ENCODE peak calls at places on chromosomes 7 and 10, in eight cellular contexts. B, J, U, Q, Z, F, A and W are unnamed samples.

GRCh38 chr10:43623351-43623750 is 17.1 kb downstream of the ZNF485 start:
- DNase-seq in B (no peak), J (peak), U (no peak), Q (no peak), Z (no peak), F (peak), A (no peak), W (no peak)

GRCh38 chr10:20415684-20416083 is 481.4 kb downstream of the NEBL start:
- DNase-seq in B (no peak), J (no peak), U (peak), Q (no peak), Z (no peak), F (no peak), A (no peak), W (no peak)

GRCh38 chr7:81399461-81399860 is 370.4 kb downstream of the HGF start:
- DNase-seq in B (no peak), J (peak), U (no peak), Q (no peak), Z (no peak), F (peak), A (no peak), W (no peak)

GRCh38 chr7:27375958-27376357 is 133.4 kb downstream of the EVX1 start:
- DNase-seq in B (no peak), J (no peak), U (no peak), Q (no peak), Z (no peak), F (no peak), A (no peak), W (no peak)

GRCh38 chr10:6491841-6492609 is 88.1 kb downstream of the PRKCQ start:
- DNase-seq in B (no peak), J (no peak), U (no peak), Q (no peak), Z (no peak), F (no peak), A (no peak), W (no peak)

GRCh38 chr10:75211007-75211735 is 575 bp downstream of the VDAC2 start:
- DNase-seq in B (no peak), J (peak), U (no peak), Q (no peak), Z (no peak), F (peak), A (peak), W (peak)

GRCh38 chr10:23604613-23605012 is 165.7 kb downstream of the OTUD1 start:
- DNase-seq in B (no peak), J (no peak), U (no peak), Q (no peak), Z (no peak), F (no peak), A (no peak), W (no peak)

GRCh38 chr7:38796636-38797501 is 112.1 kb downstream of the VPS41 start:
- DNase-seq in B (peak), J (peak), U (peak), Q (peak), Z (no peak), F (peak), A (peak), W (peak)

GRCh38 chr7:102286237-102287081 is at the start of gene SH2B2:
- DNase-seq in B (peak), J (peak), U (peak), Q (no peak), Z (peak), F (peak), A (peak), W (peak)

GRCh38 chr7:9201928-9202327 is 768.5 kb downstream of the NXPH1 start:
- DNase-seq in B (no peak), J (no peak), U (no peak), Q (no peak), Z (no peak), F (no peak), A (no peak), W (no peak)

GRCh38 chr7:41769162-41769561 is 66.3 kb upstream of the INHBA start:
- DNase-seq in B (no peak), J (no peak), U (no peak), Q (no peak), Z (no peak), F (no peak), A (no peak), W (no peak)

GRCh38 chr10:80148166-80148805 is 15.8 kb downstream of the PLAC9 start:
- DNase-seq in B (no peak), J (no peak), U (no peak), Q (no peak), Z (no peak), F (no peak), A (no peak), W (no peak)

GRCh38 chr10:86355571-86356038 is 11.0 kb downstream of the GRID1 start:
- DNase-seq in B (no peak), J (no peak), U (peak), Q (no peak), Z (peak), F (no peak), A (no peak), W (no peak)

GRCh38 chr10:62395892-62396291 is 21.7 kb downstream of the ZNF365 start:
- DNase-seq in B (no peak), J (no peak), U (no peak), Q (no peak), Z (no peak), F (no peak), A (no peak), W (no peak)

GRCh38 chr7:106110885-106111670 is 1.0 kb downstream of the SYPL1 start:
- DNase-seq in B (no peak), J (no peak), U (no peak), Q (no peak), Z (no peak), F (peak), A (peak), W (peak)

GRCh38 chr10:71778071-71778470 is 4.8 kb upstream of the VSIR start:
- DNase-seq in B (no peak), J (no peak), U (no peak), Q (no peak), Z (no peak), F (no peak), A (no peak), W (no peak)

GRCh38 chr10:34286136-34286739 is 528.9 kb downstream of the PARD3 start:
- DNase-seq in B (no peak), J (no peak), U (peak), Q (no peak), Z (no peak), F (peak), A (no peak), W (no peak)

GRCh38 chr7:16669581-16669980 is 23.6 kb downstream of the BZW2 start:
- DNase-seq in B (no peak), J (peak), U (no peak), Q (no peak), Z (no peak), F (peak), A (no peak), W (peak)

GRCh38 chr7:69967152-69967591 is 368.9 kb downstream of the AUTS2 start:
- DNase-seq in B (no peak), J (peak), U (peak), Q (no peak), Z (peak), F (no peak), A (no peak), W (no peak)

GRCh38 chr7:158245724-158246041 is 341.9 kb downstream of the PTPRN2 start:
- DNase-seq in B (no peak), J (no peak), U (no peak), Q (no peak), Z (peak), F (no peak), A (no peak), W (no peak)

GRCh38 chr10:33041783-33042437 is 83.9 kb upstream of the ITGB1 start:
- DNase-seq in B (no peak), J (no peak), U (no peak), Q (peak), Z (no peak), F (no peak), A (no peak), W (no peak)

GRCh38 chr7:149850007-149850594 is 11.9 kb downstream of the ZNF862 start:
- DNase-seq in B (no peak), J (no peak), U (no peak), Q (no peak), Z (no peak), F (no peak), A (no peak), W (no peak)

GRCh38 chr7:113768256-113768847 is 150.5 kb downstream of the PPP1R3A start:
- DNase-seq in B (no peak), J (no peak), U (no peak), Q (no peak), Z (no peak), F (peak), A (no peak), W (no peak)

GRCh38 chr10:35554461-35555056 is 50.6 kb upstream of the GJD4 start:
- DNase-seq in B (no peak), J (no peak), U (no peak), Q (no peak), Z (no peak), F (no peak), A (no peak), W (no peak)

GRCh38 chr7:135905355-135905754 is 71.8 kb downstream of the MTPN start:
- DNase-seq in B (no peak), J (no peak), U (no peak), Q (no peak), Z (no peak), F (no peak), A (no peak), W (no peak)

GRCh38 chr7:116788542-116789197 is 73.7 kb upstream of the CAPZA2 start:
- DNase-seq in B (no peak), J (peak), U (no peak), Q (no peak), Z (no peak), F (no peak), A (no peak), W (no peak)

GRCh38 chr10:30392564-30392990 is 41.4 kb upstream of the MAP3K8 start:
- DNase-seq in B (peak), J (peak), U (peak), Q (no peak), Z (peak), F (peak), A (peak), W (peak)

GRCh38 chr10:122263971-122264370 is 7.1 kb upstream of the BTBD16 start:
- DNase-seq in B (no peak), J (peak), U (no peak), Q (no peak), Z (no peak), F (peak), A (no peak), W (peak)

GRCh38 chr7:2114052-2114451 is 118.7 kb downstream of the MAD1L1 start:
- DNase-seq in B (no peak), J (peak), U (no peak), Q (no peak), Z (no peak), F (peak), A (no peak), W (no peak)

GRCh38 chr10:29253096-29254029 is 35.5 kb upstream of the LYZL1 start:
- DNase-seq in B (no peak), J (no peak), U (no peak), Q (no peak), Z (peak), F (peak), A (no peak), W (no peak)

GRCh38 chr7:18450021-18450420 is 45.5 kb upstream of the HDAC9 start:
- DNase-seq in B (no peak), J (no peak), U (no peak), Q (no peak), Z (no peak), F (no peak), A (no peak), W (no peak)

GRCh38 chr7:12162420-12163113 is 48.5 kb upstream of the TMEM106B start:
- DNase-seq in B (no peak), J (peak), U (no peak), Q (no peak), Z (no peak), F (peak), A (no peak), W (no peak)

GRCh38 chr7:99386584-99387238 is 12.2 kb downstream of the ARPC1B start:
- DNase-seq in B (no peak), J (peak), U (no peak), Q (no peak), Z (no peak), F (peak), A (peak), W (peak)

GRCh38 chr10:120069700-120070099 is 177.2 kb downstream of the SEC23IP start:
- DNase-seq in B (no peak), J (no peak), U (no peak), Q (no peak), Z (no peak), F (no peak), A (no peak), W (no peak)

GRCh38 chr10:35415505-35415904 is 79.2 kb downstream of the CCNY start:
- DNase-seq in B (no peak), J (no peak), U (no peak), Q (no peak), Z (no peak), F (no peak), A (no peak), W (no peak)

GRCh38 chr10:119671381-119671780 is 20.2 kb downstream of the BAG3 start:
- DNase-seq in B (no peak), J (no peak), U (no peak), Q (no peak), Z (no peak), F (no peak), A (no peak), W (no peak)

GRCh38 chr7:151316896-151317295 is 24.7 kb upstream of the NUB1 start:
- DNase-seq in B (no peak), J (no peak), U (no peak), Q (no peak), Z (no peak), F (no peak), A (no peak), W (no peak)

GRCh38 chr10:127411062-127411461 is 138.0 kb upstream of the NPS start:
- DNase-seq in B (no peak), J (no peak), U (no peak), Q (no peak), Z (peak), F (no peak), A (no peak), W (no peak)

GRCh38 chr10:123943307-123943706 is 51.7 kb upstream of the CPXM2 start:
- DNase-seq in B (no peak), J (no peak), U (no peak), Q (no peak), Z (no peak), F (no peak), A (no peak), W (no peak)